ENCODE peak calls at places on chromosomes 5 and 9, in ten cellular contexts. One of them, this sample, is unnamed.

GRCh38 chr9:34430843-34431437 is 27.4 kb downstream of the FAM219A start:
- DNase-seq in HEK293T: peak
- DNase-seq in smooth muscle cell of the brain vasculature: peak
- DNase-seq in NCI-H1436: no peak
- DNase-seq in cardiac fibroblast: peak
- DNase-seq in CD8-positive, alpha-beta T cell: no peak
- DNase-seq in T-helper 1 cell: peak
- DNase-seq in EL: peak
- DNase-seq in posterior cingulate gyrus: peak
- DNase-seq in effector memory CD8-positive, alpha-beta T cell: no peak
- DNase-seq in this sample: peak

GRCh38 chr9:14846871-14847311 is 63.3 kb downstream of the FREM1 start:
- DNase-seq in HEK293T: peak
- DNase-seq in smooth muscle cell of the brain vasculature: peak
- DNase-seq in NCI-H1436: peak
- DNase-seq in cardiac fibroblast: peak
- DNase-seq in CD8-positive, alpha-beta T cell: peak
- DNase-seq in T-helper 1 cell: peak
- DNase-seq in EL: peak
- DNase-seq in posterior cingulate gyrus: peak
- DNase-seq in effector memory CD8-positive, alpha-beta T cell: no peak
- DNase-seq in this sample: peak

GRCh38 chr5:7395432-7396168 is at the start of gene ADCY2:
- DNase-seq in HEK293T: no peak
- DNase-seq in smooth muscle cell of the brain vasculature: no peak
- DNase-seq in NCI-H1436: peak
- DNase-seq in cardiac fibroblast: no peak
- DNase-seq in CD8-positive, alpha-beta T cell: no peak
- DNase-seq in T-helper 1 cell: no peak
- DNase-seq in EL: no peak
- DNase-seq in posterior cingulate gyrus: no peak
- DNase-seq in effector memory CD8-positive, alpha-beta T cell: no peak
- DNase-seq in this sample: peak

GRCh38 chr5:61254969-61255555 is 77.0 kb upstream of the ZSWIM6 start:
- DNase-seq in HEK293T: no peak
- DNase-seq in smooth muscle cell of the brain vasculature: no peak
- DNase-seq in NCI-H1436: no peak
- DNase-seq in cardiac fibroblast: no peak
- DNase-seq in CD8-positive, alpha-beta T cell: no peak
- DNase-seq in T-helper 1 cell: no peak
- DNase-seq in EL: peak
- DNase-seq in posterior cingulate gyrus: no peak
- DNase-seq in effector memory CD8-positive, alpha-beta T cell: no peak
- DNase-seq in this sample: no peak

GRCh38 chr5:151078490-151079262 is 2.2 kb downstream of the TNIP1 start:
- DNase-seq in HEK293T: no peak
- DNase-seq in smooth muscle cell of the brain vasculature: no peak
- DNase-seq in NCI-H1436: no peak
- DNase-seq in cardiac fibroblast: no peak
- DNase-seq in CD8-positive, alpha-beta T cell: no peak
- DNase-seq in T-helper 1 cell: peak
- DNase-seq in EL: no peak
- DNase-seq in posterior cingulate gyrus: no peak
- DNase-seq in effector memory CD8-positive, alpha-beta T cell: peak
- DNase-seq in this sample: no peak

GRCh38 chr5:171450423-171451246 is 31.2 kb downstream of the FGF18 start:
- DNase-seq in HEK293T: peak
- DNase-seq in smooth muscle cell of the brain vasculature: peak
- DNase-seq in NCI-H1436: peak
- DNase-seq in cardiac fibroblast: peak
- DNase-seq in CD8-positive, alpha-beta T cell: no peak
- DNase-seq in T-helper 1 cell: no peak
- DNase-seq in EL: peak
- DNase-seq in posterior cingulate gyrus: no peak
- DNase-seq in effector memory CD8-positive, alpha-beta T cell: no peak
- DNase-seq in this sample: peak

GRCh38 chr9:21395778-21396717 is 10.8 kb upstream of the IFNA2 start:
- DNase-seq in HEK293T: peak
- DNase-seq in smooth muscle cell of the brain vasculature: no peak
- DNase-seq in NCI-H1436: no peak
- DNase-seq in cardiac fibroblast: peak
- DNase-seq in CD8-positive, alpha-beta T cell: peak
- DNase-seq in T-helper 1 cell: peak
- DNase-seq in EL: peak
- DNase-seq in posterior cingulate gyrus: peak
- DNase-seq in effector memory CD8-positive, alpha-beta T cell: peak
- DNase-seq in this sample: peak

GRCh38 chr9:21015122-21015815 is 16.2 kb downstream of the HACD4 start:
- DNase-seq in HEK293T: no peak
- DNase-seq in smooth muscle cell of the brain vasculature: no peak
- DNase-seq in NCI-H1436: no peak
- DNase-seq in cardiac fibroblast: peak
- DNase-seq in CD8-positive, alpha-beta T cell: no peak
- DNase-seq in T-helper 1 cell: no peak
- DNase-seq in EL: no peak
- DNase-seq in posterior cingulate gyrus: no peak
- DNase-seq in effector memory CD8-positive, alpha-beta T cell: no peak
- DNase-seq in this sample: no peak

GRCh38 chr5:174724484-174725260 is at the start of gene MSX2:
- DNase-seq in HEK293T: peak
- DNase-seq in smooth muscle cell of the brain vasculature: peak
- DNase-seq in NCI-H1436: no peak
- DNase-seq in cardiac fibroblast: peak
- DNase-seq in CD8-positive, alpha-beta T cell: no peak
- DNase-seq in T-helper 1 cell: peak
- DNase-seq in EL: peak
- DNase-seq in posterior cingulate gyrus: peak
- DNase-seq in effector memory CD8-positive, alpha-beta T cell: no peak
- DNase-seq in this sample: peak

GRCh38 chr9:93945400-93946337 is 9.5 kb downstream of the BARX1 start:
- DNase-seq in HEK293T: no peak
- DNase-seq in smooth muscle cell of the brain vasculature: no peak
- DNase-seq in NCI-H1436: no peak
- DNase-seq in cardiac fibroblast: no peak
- DNase-seq in CD8-positive, alpha-beta T cell: no peak
- DNase-seq in T-helper 1 cell: no peak
- DNase-seq in EL: no peak
- DNase-seq in posterior cingulate gyrus: no peak
- DNase-seq in effector memory CD8-positive, alpha-beta T cell: no peak
- DNase-seq in this sample: no peak

GRCh38 chr5:132377738-132378137 is 8.2 kb downstream of the SLC22A5 start:
- DNase-seq in HEK293T: no peak
- DNase-seq in smooth muscle cell of the brain vasculature: no peak
- DNase-seq in NCI-H1436: no peak
- DNase-seq in cardiac fibroblast: no peak
- DNase-seq in CD8-positive, alpha-beta T cell: no peak
- DNase-seq in T-helper 1 cell: no peak
- DNase-seq in EL: no peak
- DNase-seq in posterior cingulate gyrus: no peak
- DNase-seq in effector memory CD8-positive, alpha-beta T cell: no peak
- DNase-seq in this sample: no peak

GRCh38 chr9:128442150-128442549 is 13.7 kb upstream of the ODF2 start:
- DNase-seq in HEK293T: no peak
- DNase-seq in smooth muscle cell of the brain vasculature: no peak
- DNase-seq in NCI-H1436: no peak
- DNase-seq in cardiac fibroblast: no peak
- DNase-seq in CD8-positive, alpha-beta T cell: no peak
- DNase-seq in T-helper 1 cell: no peak
- DNase-seq in EL: no peak
- DNase-seq in posterior cingulate gyrus: no peak
- DNase-seq in effector memory CD8-positive, alpha-beta T cell: no peak
- DNase-seq in this sample: no peak

GRCh38 chr5:149576021-149576420 is 5.3 kb upstream of the ARHGEF37 start:
- DNase-seq in HEK293T: no peak
- DNase-seq in smooth muscle cell of the brain vasculature: no peak
- DNase-seq in NCI-H1436: no peak
- DNase-seq in cardiac fibroblast: no peak
- DNase-seq in CD8-positive, alpha-beta T cell: no peak
- DNase-seq in T-helper 1 cell: peak
- DNase-seq in EL: no peak
- DNase-seq in posterior cingulate gyrus: no peak
- DNase-seq in effector memory CD8-positive, alpha-beta T cell: no peak
- DNase-seq in this sample: no peak

GRCh38 chr9:99235069-99235468 is 13.0 kb downstream of the SEC61B start:
- DNase-seq in HEK293T: no peak
- DNase-seq in smooth muscle cell of the brain vasculature: no peak
- DNase-seq in NCI-H1436: no peak
- DNase-seq in cardiac fibroblast: no peak
- DNase-seq in CD8-positive, alpha-beta T cell: no peak
- DNase-seq in T-helper 1 cell: no peak
- DNase-seq in EL: no peak
- DNase-seq in posterior cingulate gyrus: no peak
- DNase-seq in effector memory CD8-positive, alpha-beta T cell: no peak
- DNase-seq in this sample: no peak

GRCh38 chr9:129626944-129627297 is 958 bp downstream of the NTMT1 start:
- DNase-seq in HEK293T: no peak
- DNase-seq in smooth muscle cell of the brain vasculature: no peak
- DNase-seq in NCI-H1436: no peak
- DNase-seq in cardiac fibroblast: peak
- DNase-seq in CD8-positive, alpha-beta T cell: no peak
- DNase-seq in T-helper 1 cell: no peak
- DNase-seq in EL: peak
- DNase-seq in posterior cingulate gyrus: no peak
- DNase-seq in effector memory CD8-positive, alpha-beta T cell: no peak
- DNase-seq in this sample: no peak

GRCh38 chr9:136745389-136746218 is 2.7 kb downstream of the LCN6 start:
- DNase-seq in HEK293T: no peak
- DNase-seq in smooth muscle cell of the brain vasculature: no peak
- DNase-seq in NCI-H1436: no peak
- DNase-seq in cardiac fibroblast: no peak
- DNase-seq in CD8-positive, alpha-beta T cell: no peak
- DNase-seq in T-helper 1 cell: no peak
- DNase-seq in EL: no peak
- DNase-seq in posterior cingulate gyrus: no peak
- DNase-seq in effector memory CD8-positive, alpha-beta T cell: no peak
- DNase-seq in this sample: no peak

GRCh38 chr5:156409834-156410233 is 82.9 kb downstream of the SGCD start:
- DNase-seq in HEK293T: no peak
- DNase-seq in smooth muscle cell of the brain vasculature: no peak
- DNase-seq in NCI-H1436: no peak
- DNase-seq in cardiac fibroblast: no peak
- DNase-seq in CD8-positive, alpha-beta T cell: no peak
- DNase-seq in T-helper 1 cell: no peak
- DNase-seq in EL: no peak
- DNase-seq in posterior cingulate gyrus: no peak
- DNase-seq in effector memory CD8-positive, alpha-beta T cell: no peak
- DNase-seq in this sample: no peak

GRCh38 chr5:172624083-172624995 is 16.7 kb upstream of the NEURL1B start:
- DNase-seq in HEK293T: no peak
- DNase-seq in smooth muscle cell of the brain vasculature: no peak
- DNase-seq in NCI-H1436: no peak
- DNase-seq in cardiac fibroblast: no peak
- DNase-seq in CD8-positive, alpha-beta T cell: no peak
- DNase-seq in T-helper 1 cell: no peak
- DNase-seq in EL: no peak
- DNase-seq in posterior cingulate gyrus: no peak
- DNase-seq in effector memory CD8-positive, alpha-beta T cell: no peak
- DNase-seq in this sample: no peak

GRCh38 chr5:175842947-175843793 is 28.2 kb upstream of the CPLX2 start:
- DNase-seq in HEK293T: no peak
- DNase-seq in smooth muscle cell of the brain vasculature: peak
- DNase-seq in NCI-H1436: no peak
- DNase-seq in cardiac fibroblast: peak
- DNase-seq in CD8-positive, alpha-beta T cell: no peak
- DNase-seq in T-helper 1 cell: no peak
- DNase-seq in EL: peak
- DNase-seq in posterior cingulate gyrus: no peak
- DNase-seq in effector memory CD8-positive, alpha-beta T cell: no peak
- DNase-seq in this sample: peak

GRCh38 chr5:1670342-1670741 is 129.3 kb downstream of the MRPL36 start:
- DNase-seq in HEK293T: no peak
- DNase-seq in smooth muscle cell of the brain vasculature: no peak
- DNase-seq in NCI-H1436: no peak
- DNase-seq in cardiac fibroblast: no peak
- DNase-seq in CD8-positive, alpha-beta T cell: no peak
- DNase-seq in T-helper 1 cell: no peak
- DNase-seq in EL: peak
- DNase-seq in posterior cingulate gyrus: no peak
- DNase-seq in effector memory CD8-positive, alpha-beta T cell: no peak
- DNase-seq in this sample: no peak

GRCh38 chr5:395156-395920 is 47.6 kb upstream of the EXOC3 start:
- DNase-seq in HEK293T: no peak
- DNase-seq in smooth muscle cell of the brain vasculature: no peak
- DNase-seq in NCI-H1436: no peak
- DNase-seq in cardiac fibroblast: peak
- DNase-seq in CD8-positive, alpha-beta T cell: no peak
- DNase-seq in T-helper 1 cell: no peak
- DNase-seq in EL: peak
- DNase-seq in posterior cingulate gyrus: no peak
- DNase-seq in effector memory CD8-positive, alpha-beta T cell: no peak
- DNase-seq in this sample: peak

GRCh38 chr9:14452539-14452938 is 138.6 kb upstream of the NFIB start:
- DNase-seq in HEK293T: no peak
- DNase-seq in smooth muscle cell of the brain vasculature: no peak
- DNase-seq in NCI-H1436: no peak
- DNase-seq in cardiac fibroblast: no peak
- DNase-seq in CD8-positive, alpha-beta T cell: no peak
- DNase-seq in T-helper 1 cell: no peak
- DNase-seq in EL: no peak
- DNase-seq in posterior cingulate gyrus: no peak
- DNase-seq in effector memory CD8-positive, alpha-beta T cell: no peak
- DNase-seq in this sample: no peak

GRCh38 chr5:9801908-9802307 is 171.8 kb upstream of the TAS2R1 start:
- DNase-seq in HEK293T: no peak
- DNase-seq in smooth muscle cell of the brain vasculature: no peak
- DNase-seq in NCI-H1436: no peak
- DNase-seq in cardiac fibroblast: no peak
- DNase-seq in CD8-positive, alpha-beta T cell: no peak
- DNase-seq in T-helper 1 cell: no peak
- DNase-seq in EL: no peak
- DNase-seq in posterior cingulate gyrus: no peak
- DNase-seq in effector memory CD8-positive, alpha-beta T cell: no peak
- DNase-seq in this sample: no peak

GRCh38 chr9:4937436-4937835 is 47.6 kb upstream of the JAK2 start:
- DNase-seq in HEK293T: no peak
- DNase-seq in smooth muscle cell of the brain vasculature: no peak
- DNase-seq in NCI-H1436: no peak
- DNase-seq in cardiac fibroblast: no peak
- DNase-seq in CD8-positive, alpha-beta T cell: no peak
- DNase-seq in T-helper 1 cell: no peak
- DNase-seq in EL: no peak
- DNase-seq in posterior cingulate gyrus: no peak
- DNase-seq in effector memory CD8-positive, alpha-beta T cell: no peak
- DNase-seq in this sample: no peak

GRCh38 chr5:108432024-108432423 is 50.1 kb upstream of the FBXL17 start:
- DNase-seq in HEK293T: no peak
- DNase-seq in smooth muscle cell of the brain vasculature: no peak
- DNase-seq in NCI-H1436: no peak
- DNase-seq in cardiac fibroblast: no peak
- DNase-seq in CD8-positive, alpha-beta T cell: no peak
- DNase-seq in T-helper 1 cell: no peak
- DNase-seq in EL: peak
- DNase-seq in posterior cingulate gyrus: no peak
- DNase-seq in effector memory CD8-positive, alpha-beta T cell: no peak
- DNase-seq in this sample: no peak

GRCh38 chr5:154901276-154901675 is 36.7 kb downstream of the GEMIN5 start:
- DNase-seq in HEK293T: no peak
- DNase-seq in smooth muscle cell of the brain vasculature: peak
- DNase-seq in NCI-H1436: no peak
- DNase-seq in cardiac fibroblast: no peak
- DNase-seq in CD8-positive, alpha-beta T cell: no peak
- DNase-seq in T-helper 1 cell: no peak
- DNase-seq in EL: no peak
- DNase-seq in posterior cingulate gyrus: no peak
- DNase-seq in effector memory CD8-positive, alpha-beta T cell: no peak
- DNase-seq in this sample: no peak

GRCh38 chr9:113669523-113670115 is 206.1 kb downstream of the RGS3 start:
- DNase-seq in HEK293T: no peak
- DNase-seq in smooth muscle cell of the brain vasculature: no peak
- DNase-seq in NCI-H1436: no peak
- DNase-seq in cardiac fibroblast: no peak
- DNase-seq in CD8-positive, alpha-beta T cell: no peak
- DNase-seq in T-helper 1 cell: no peak
- DNase-seq in EL: peak
- DNase-seq in posterior cingulate gyrus: no peak
- DNase-seq in effector memory CD8-positive, alpha-beta T cell: no peak
- DNase-seq in this sample: no peak

GRCh38 chr9:76166436-76166959 is 227.7 kb downstream of the RFK start:
- DNase-seq in HEK293T: no peak
- DNase-seq in smooth muscle cell of the brain vasculature: no peak
- DNase-seq in NCI-H1436: no peak
- DNase-seq in cardiac fibroblast: no peak
- DNase-seq in CD8-positive, alpha-beta T cell: no peak
- DNase-seq in T-helper 1 cell: no peak
- DNase-seq in EL: no peak
- DNase-seq in posterior cingulate gyrus: no peak
- DNase-seq in effector memory CD8-positive, alpha-beta T cell: no peak
- DNase-seq in this sample: no peak